ENCODE peak calls at places on chromosomes 13 and 19, in eight cellular contexts. One of them, this sample, is unnamed.

GRCh38 chr13:51557875-51558604 is 26.2 kb upstream of the WDFY2 start:
- DNase-seq in GM12891: no peak
- DNase-seq in GM23338: no peak
- DNase-seq in upper lobe of left lung: no peak
- DNase-seq in GM12892: no peak
- DNase-seq in K562: no peak
- DNase-seq in SK-N-MC: no peak
- DNase-seq in GM12878: no peak
- DNase-seq in this sample: no peak

GRCh38 chr19:39212377-39212742 is 8.3 kb upstream of the SYCN start:
- DNase-seq in SK-N-MC: peak
- DNase-seq in GM23338: peak
- DNase-seq in GM12892: no peak
- DNase-seq in GM12891: no peak
- DNase-seq in GM12878: peak
- DNase-seq in upper lobe of left lung: peak
- DNase-seq in K562: peak
- DNase-seq in this sample: peak

GRCh38 chr19:42185281-42185680 is 32.2 kb downstream of the DEDD2 start:
- DNase-seq in GM12878: no peak
- DNase-seq in GM12892: no peak
- DNase-seq in GM23338: no peak
- DNase-seq in GM12891: no peak
- DNase-seq in K562: no peak
- DNase-seq in upper lobe of left lung: peak
- DNase-seq in SK-N-MC: no peak
- DNase-seq in this sample: no peak

GRCh38 chr13:27036236-27036981 is 135.2 kb downstream of the USP12 start:
- DNase-seq in GM12892: no peak
- DNase-seq in GM12891: no peak
- DNase-seq in upper lobe of left lung: no peak
- DNase-seq in GM12878: no peak
- DNase-seq in K562: no peak
- DNase-seq in SK-N-MC: no peak
- DNase-seq in GM23338: no peak
- DNase-seq in this sample: no peak

GRCh38 chr13:51177188-51177587 is 45.0 kb upstream of the FAM124A start:
- DNase-seq in GM12878: no peak
- DNase-seq in SK-N-MC: no peak
- DNase-seq in GM12892: no peak
- DNase-seq in GM23338: no peak
- DNase-seq in K562: no peak
- DNase-seq in upper lobe of left lung: no peak
- DNase-seq in GM12891: no peak
- DNase-seq in this sample: no peak

GRCh38 chr13:110304256-110304655 is 2.7 kb downstream of the COL4A1 start:
- DNase-seq in SK-N-MC: no peak
- DNase-seq in upper lobe of left lung: no peak
- DNase-seq in GM12892: no peak
- DNase-seq in GM23338: no peak
- DNase-seq in GM12878: no peak
- DNase-seq in K562: no peak
- DNase-seq in GM12891: no peak
- DNase-seq in this sample: no peak

GRCh38 chr13:30169442-30169841 is 137.9 kb downstream of the KATNAL1 start:
- DNase-seq in GM23338: no peak
- DNase-seq in upper lobe of left lung: no peak
- DNase-seq in K562: no peak
- DNase-seq in SK-N-MC: no peak
- DNase-seq in GM12891: no peak
- DNase-seq in GM12878: no peak
- DNase-seq in GM12892: no peak
- DNase-seq in this sample: no peak

GRCh38 chr19:28324275-28325060 is 888.5 kb downstream of the UQCRFS1 start:
- DNase-seq in upper lobe of left lung: no peak
- DNase-seq in GM12891: no peak
- DNase-seq in GM12878: no peak
- DNase-seq in GM23338: peak
- DNase-seq in SK-N-MC: no peak
- DNase-seq in GM12892: no peak
- DNase-seq in K562: no peak
- DNase-seq in this sample: no peak

GRCh38 chr19:18419195-18419698 is at the start of gene SSBP4:
- DNase-seq in GM12891: peak
- DNase-seq in GM12878: no peak
- DNase-seq in upper lobe of left lung: peak
- DNase-seq in SK-N-MC: no peak
- DNase-seq in GM23338: peak
- DNase-seq in GM12892: peak
- DNase-seq in K562: peak
- DNase-seq in this sample: peak

DNA sequence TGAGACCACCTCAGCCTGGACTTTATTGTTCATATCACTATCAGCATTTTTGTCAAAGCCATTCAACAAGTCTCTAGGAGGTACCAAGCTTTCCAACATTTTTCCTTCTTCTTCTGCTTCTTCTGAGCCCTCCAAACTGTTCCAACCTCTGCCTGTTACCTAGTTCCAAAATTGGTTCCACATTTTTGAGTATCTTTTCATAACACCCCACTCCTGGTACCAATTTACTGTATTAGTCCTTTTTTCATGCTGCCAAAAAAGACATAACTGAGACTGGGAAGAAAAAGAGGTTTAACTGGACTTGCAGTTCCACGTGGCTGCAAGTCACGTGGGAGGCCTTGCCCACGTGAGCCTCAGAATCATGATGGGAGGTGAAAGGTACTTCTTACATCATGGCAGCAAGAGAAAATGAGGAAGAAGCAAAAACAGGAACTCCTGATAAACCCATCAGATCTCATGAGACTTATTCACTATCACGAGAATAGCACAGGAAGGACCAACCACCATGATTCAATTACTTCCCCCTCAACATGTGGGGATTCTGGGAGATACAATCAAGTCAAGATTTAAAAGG is 215.1 kb downstream of the PCDH17 start:
- DNase-seq in K562: no peak
- DNase-seq in GM23338: no peak
- DNase-seq in GM12892: no peak
- DNase-seq in upper lobe of left lung: no peak
- DNase-seq in GM12878: no peak
- DNase-seq in GM12891: no peak
- DNase-seq in SK-N-MC: no peak
- DNase-seq in this sample: no peak
- TF ChIP-seq POLR2AphosphoS5 in K562: no peak
- TF ChIP-seq POLR2AphosphoS5 in GM23338: no peak
- TF ChIP-seq POLR2AphosphoS5 in GM12892: no peak
- TF ChIP-seq POLR2AphosphoS5 in upper lobe of left lung: no peak
- TF ChIP-seq POLR2AphosphoS5 in GM12878: no peak
- TF ChIP-seq POLR2AphosphoS5 in GM12891: no peak
- TF ChIP-seq POLR2AphosphoS5 in SK-N-MC: no peak
- TF ChIP-seq POLR2AphosphoS5 in this sample: no peak

GRCh38 chr19:19602136-19602712 is 16.3 kb downstream of the PBX4 start:
- DNase-seq in GM12892: no peak
- DNase-seq in GM12878: no peak
- DNase-seq in GM12891: no peak
- DNase-seq in GM23338: no peak
- DNase-seq in upper lobe of left lung: no peak
- DNase-seq in SK-N-MC: no peak
- DNase-seq in K562: no peak
- DNase-seq in this sample: no peak
- TF ChIP-seq POLR2AphosphoS5 in GM12892: no peak
- TF ChIP-seq POLR2AphosphoS5 in GM12878: no peak
- TF ChIP-seq POLR2AphosphoS5 in GM12891: no peak
- TF ChIP-seq POLR2AphosphoS5 in GM23338: no peak
- TF ChIP-seq POLR2AphosphoS5 in upper lobe of left lung: no peak
- TF ChIP-seq POLR2AphosphoS5 in SK-N-MC: no peak
- TF ChIP-seq POLR2AphosphoS5 in K562: no peak
- TF ChIP-seq POLR2AphosphoS5 in this sample: no peak

GRCh38 chr19:53812335-53812734 is 11.8 kb downstream of the NLRP12 start:
- DNase-seq in GM12891: no peak
- DNase-seq in GM23338: peak
- DNase-seq in upper lobe of left lung: no peak
- DNase-seq in SK-N-MC: no peak
- DNase-seq in GM12878: no peak
- DNase-seq in GM12892: no peak
- DNase-seq in K562: no peak
- DNase-seq in this sample: no peak

GRCh38 chr19:53808710-53809125 is 15.4 kb downstream of the NLRP12 start:
- DNase-seq in SK-N-MC: no peak
- DNase-seq in GM12892: no peak
- DNase-seq in GM23338: peak
- DNase-seq in GM12891: no peak
- DNase-seq in K562: no peak
- DNase-seq in upper lobe of left lung: no peak
- DNase-seq in GM12878: no peak
- DNase-seq in this sample: no peak

GRCh38 chr19:53809518-53810186 is 14.5 kb downstream of the NLRP12 start:
- DNase-seq in SK-N-MC: no peak
- DNase-seq in GM23338: peak
- DNase-seq in GM12891: no peak
- DNase-seq in GM12892: no peak
- DNase-seq in GM12878: no peak
- DNase-seq in K562: peak
- DNase-seq in upper lobe of left lung: no peak
- DNase-seq in this sample: no peak

GRCh38 chr19:53810187-53810546 is 13.9 kb downstream of the NLRP12 start:
- DNase-seq in SK-N-MC: no peak
- DNase-seq in GM12891: no peak
- DNase-seq in upper lobe of left lung: no peak
- DNase-seq in GM23338: no peak
- DNase-seq in GM12878: no peak
- DNase-seq in GM12892: no peak
- DNase-seq in K562: no peak
- DNase-seq in this sample: no peak

GRCh38 chr19:53810891-53811290 is 13.2 kb downstream of the NLRP12 start:
- DNase-seq in SK-N-MC: no peak
- DNase-seq in GM12891: no peak
- DNase-seq in GM12892: no peak
- DNase-seq in GM12878: no peak
- DNase-seq in K562: no peak
- DNase-seq in upper lobe of left lung: no peak
- DNase-seq in GM23338: no peak
- DNase-seq in this sample: no peak
- TF ChIP-seq POLR2AphosphoS5 in SK-N-MC: no peak
- TF ChIP-seq POLR2AphosphoS5 in GM12891: no peak
- TF ChIP-seq POLR2AphosphoS5 in GM12892: no peak
- TF ChIP-seq POLR2AphosphoS5 in GM12878: no peak
- TF ChIP-seq POLR2AphosphoS5 in K562: no peak
- TF ChIP-seq POLR2AphosphoS5 in upper lobe of left lung: no peak
- TF ChIP-seq POLR2AphosphoS5 in GM23338: no peak
- TF ChIP-seq POLR2AphosphoS5 in this sample: no peak

GRCh38 chr13:98416408-98416807 is 160.5 kb downstream of the STK24 start:
- DNase-seq in SK-N-MC: no peak
- DNase-seq in GM12891: no peak
- DNase-seq in GM23338: no peak
- DNase-seq in upper lobe of left lung: peak
- DNase-seq in K562: no peak
- DNase-seq in GM12878: no peak
- DNase-seq in GM12892: no peak
- DNase-seq in this sample: no peak
- TF ChIP-seq POLR2AphosphoS5 in SK-N-MC: no peak
- TF ChIP-seq POLR2AphosphoS5 in GM12891: no peak
- TF ChIP-seq POLR2AphosphoS5 in GM23338: no peak
- TF ChIP-seq POLR2AphosphoS5 in upper lobe of left lung: peak
- TF ChIP-seq POLR2AphosphoS5 in K562: no peak
- TF ChIP-seq POLR2AphosphoS5 in GM12878: no peak
- TF ChIP-seq POLR2AphosphoS5 in GM12892: no peak
- TF ChIP-seq POLR2AphosphoS5 in this sample: no peak

GRCh38 chr19:47330466-47330869 is 1.5 kb upstream of the C5AR2 start:
- DNase-seq in GM12878: no peak
- DNase-seq in GM12892: no peak
- DNase-seq in upper lobe of left lung: no peak
- DNase-seq in GM23338: no peak
- DNase-seq in SK-N-MC: no peak
- DNase-seq in K562: no peak
- DNase-seq in GM12891: no peak
- DNase-seq in this sample: no peak
- TF ChIP-seq POLR2AphosphoS5 in GM12878: no peak
- TF ChIP-seq POLR2AphosphoS5 in GM12892: no peak
- TF ChIP-seq POLR2AphosphoS5 in upper lobe of left lung: peak
- TF ChIP-seq POLR2AphosphoS5 in GM23338: no peak
- TF ChIP-seq POLR2AphosphoS5 in SK-N-MC: no peak
- TF ChIP-seq POLR2AphosphoS5 in K562: no peak
- TF ChIP-seq POLR2AphosphoS5 in GM12891: no peak
- TF ChIP-seq POLR2AphosphoS5 in this sample: peak